ENCODE peak calls at places on chromosomes 6 and 20, in four cellular contexts. M, Q, E and W are unnamed samples.

GRCh38 chr6:140871911-140872310 is 1260.8 kb upstream of the GJE1 start:
- DNase-seq in M (no peak), Q (peak; percentile 76), E (no peak), W (no peak)

GRCh38 chr20:24112360-24112759 is 123.8 kb upstream of the GGTLC1 start:
- DNase-seq in M (no peak), Q (no peak), E (no peak), W (no peak)

GRCh38 chr6:151693366-151693765 is 114.1 kb upstream of the ESR1 start:
- DNase-seq in M (no peak), Q (no peak), E (no peak), W (no peak)

GRCh38 chr20:49323622-49324238 is 45.9 kb upstream of the ZNFX1 start:
- DNase-seq in M (peak; percentile 95), Q (peak; percentile 73), E (no peak), W (no peak)

GRCh38 chr6:144546807-144547206 is 261.7 kb downstream of the UTRN start:
- DNase-seq in M (no peak), Q (no peak), E (no peak), W (no peak)

GRCh38 chr6:119124079-119124824 is 45.8 kb upstream of the FAM184A start:
- DNase-seq in M (no peak), Q (no peak), E (no peak), W (no peak)

GRCh38 chr6:75893058-75893775 is 144.2 kb downstream of the MYO6 start:
- DNase-seq in M (peak; percentile 79), Q (peak; percentile 36), E (no peak), W (peak; percentile 24)

GRCh38 chr20:63553933-63554290 is at the start of gene FNDC11:
- DNase-seq in M (no peak), Q (no peak), E (peak; percentile 80), W (peak; percentile 81)

GRCh38 chr6:131909408-131910218 is 41.6 kb downstream of the CCN2 start:
- DNase-seq in M (no peak), Q (peak; percentile 61), E (peak; percentile 73), W (peak; percentile 84)

GRCh38 chr20:18712116-18712515 is 101.5 kb upstream of the SCP2D1 start:
- DNase-seq in M (no peak), Q (no peak), E (no peak), W (no peak)

GRCh38 chr6:44176935-44177509 is 18.4 kb downstream of the CAPN11 start:
- DNase-seq in M (no peak), Q (no peak), E (no peak), W (no peak)

GRCh38 chr6:36912583-36912982 is 26.8 kb downstream of the C6orf89 start:
- DNase-seq in M (peak; percentile 88), Q (peak; percentile 98), E (no peak), W (no peak)

GRCh38 chr6:80466981-80467380 is 360.5 kb downstream of the BCKDHB start:
- DNase-seq in M (no peak), Q (no peak), E (no peak), W (no peak)

GRCh38 chr6:84763397-84764331 is 734 bp downstream of the TBX18 start:
- DNase-seq in M (peak; percentile 95), Q (peak; percentile 86), E (peak; percentile 52), W (peak; percentile 62)

GRCh38 chr6:16769986-16770376 is 8.7 kb upstream of the ATXN1 start:
- DNase-seq in M (peak; percentile 62), Q (peak; percentile 22), E (no peak), W (no peak)

GRCh38 chr6:17233531-17233930 is 47.6 kb upstream of the RBM24 start:
- DNase-seq in M (no peak), Q (peak; percentile 97), E (no peak), W (no peak)

GRCh38 chr6:117472667-117473066 is 9.8 kb upstream of the DCBLD1 start:
- DNase-seq in M (no peak), Q (no peak), E (no peak), W (no peak)

GRCh38 chr20:3797592-3798404 is 1.7 kb downstream of the CDC25B start:
- DNase-seq in M (peak; percentile 91), Q (peak; percentile 56), E (no peak), W (no peak)

GRCh38 chr20:16865406-16865805 is 117.2 kb downstream of the OTOR start:
- DNase-seq in M (no peak), Q (no peak), E (no peak), W (no peak)

GRCh38 chr6:158006821-158007570 is 25.3 kb downstream of the SYNJ2 start:
- DNase-seq in M (no peak), Q (no peak), E (no peak), W (no peak)

GRCh38 chr6:119856136-119856535 is 506.6 kb upstream of the MAN1A1 start:
- DNase-seq in M (no peak), Q (peak; percentile 14), E (no peak), W (no peak)

GRCh38 chr6:158083687-158084325 is 84.3 kb downstream of the SERAC1 start:
- DNase-seq in M (peak; percentile 52), Q (no peak), E (no peak), W (no peak)

GRCh38 chr6:12391472-12391871 is 101.3 kb downstream of the EDN1 start:
- DNase-seq in M (no peak), Q (no peak), E (no peak), W (no peak)

GRCh38 chr6:12394170-12394569 is 104.0 kb downstream of the EDN1 start:
- DNase-seq in M (no peak), Q (no peak), E (no peak), W (no peak)

GRCh38 chr6:12392490-12392889 is 102.3 kb downstream of the EDN1 start:
- DNase-seq in M (no peak), Q (no peak), E (no peak), W (no peak)

GRCh38 chr6:12393100-12393499 is 102.9 kb downstream of the EDN1 start:
- DNase-seq in M (peak; percentile 26), Q (no peak), E (no peak), W (no peak)

DNA sequence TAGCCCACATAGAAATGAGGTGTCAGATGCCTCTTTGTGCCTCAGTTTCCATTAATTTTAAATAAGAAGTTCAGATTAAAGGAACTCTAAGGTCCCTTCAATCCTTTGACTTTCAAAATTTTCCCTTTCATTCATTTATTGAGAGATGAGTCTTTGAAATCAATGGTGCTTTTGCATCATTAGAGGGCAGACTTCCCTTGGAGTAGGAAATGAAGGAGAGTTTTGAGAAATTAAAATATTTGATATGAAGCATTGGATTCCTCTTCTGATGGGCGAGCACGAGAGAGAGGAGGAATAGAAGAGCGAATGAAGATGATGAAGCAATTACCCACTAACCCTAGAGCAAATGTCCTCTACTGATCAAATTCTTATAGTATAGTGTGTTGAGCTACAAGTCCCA is 105.7 kb downstream of the EDN1 start:
- DNase-seq in M (no peak), Q (no peak), E (no peak), W (no peak)
- TF ChIP-seq CTCF in M (peak; percentile 57), Q (peak; percentile 43), E (no peak), W (no peak)

DNA sequence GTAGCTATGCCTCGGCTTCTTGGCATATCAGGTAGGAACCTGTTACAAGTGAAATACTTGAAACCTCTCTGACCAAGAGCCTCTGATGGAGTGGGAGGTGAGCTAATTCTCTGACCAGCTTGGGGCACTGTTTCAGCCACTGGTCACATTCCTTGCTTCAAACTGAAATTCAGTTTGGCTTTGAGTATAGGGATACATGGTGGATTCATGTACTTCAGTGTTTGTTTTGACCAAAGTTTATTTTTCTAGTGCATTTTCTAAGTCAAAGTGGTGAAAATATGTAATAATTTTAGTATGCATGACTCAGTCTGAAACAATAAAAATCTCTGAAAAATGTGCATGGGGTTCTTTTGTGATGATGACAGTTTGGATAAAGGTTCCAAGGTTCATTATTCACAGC is 18.6 kb downstream of the TTPAL start:
- DNase-seq in M (peak; percentile 83), Q (peak; percentile 32), E (no peak), W (no peak)
- TF ChIP-seq CTCF in M (peak; percentile 12), Q (no peak), E (no peak), W (no peak)

DNA sequence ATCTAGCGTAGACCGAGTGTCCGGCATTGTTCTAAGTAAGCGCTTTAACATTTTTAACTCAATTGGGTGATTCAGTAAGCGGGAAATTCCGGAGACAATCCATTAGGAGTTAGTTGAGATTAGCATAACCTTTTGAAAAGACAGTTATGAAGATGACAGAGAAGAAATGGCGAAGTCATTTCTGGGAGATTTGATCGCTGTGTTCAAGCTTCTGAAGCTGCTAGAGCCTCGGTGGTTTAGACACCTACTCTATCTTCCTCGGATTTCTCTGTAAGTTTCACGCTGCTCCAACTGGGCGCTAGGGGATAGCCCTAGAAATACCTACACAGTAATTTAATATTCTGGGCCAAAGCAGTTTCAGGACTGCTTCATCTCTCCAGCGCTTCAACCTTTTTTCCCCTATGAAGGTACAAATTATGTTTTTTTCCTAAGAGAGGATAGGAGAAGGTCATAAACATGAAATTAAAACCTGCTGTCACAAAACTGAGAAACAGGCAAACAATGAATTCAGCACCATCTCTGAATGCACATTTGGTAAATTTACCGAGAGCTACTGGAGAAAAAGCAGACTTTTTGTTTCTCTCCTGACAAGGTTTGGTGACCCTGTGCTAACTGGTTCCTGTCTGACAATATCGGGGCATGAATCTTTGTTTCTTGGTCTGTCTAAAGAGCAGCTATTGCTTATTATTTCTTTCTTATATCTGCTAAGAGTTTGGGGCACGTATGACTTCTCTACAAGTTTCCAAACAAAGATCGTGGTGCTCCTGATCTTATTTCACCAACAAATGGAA is 22.4 kb downstream of the ZNF311 start:
- DNase-seq in M (peak; percentile 42), Q (peak; percentile 65), E (peak; percentile 22), W (no peak)
- TF ChIP-seq CTCF in M (peak; percentile 20), Q (peak; percentile 28), E (peak; percentile 26), W (no peak)

GRCh38 chr6:74549746-74550145 is 656.1 kb downstream of the COL12A1 start:
- DNase-seq in M (no peak), Q (no peak), E (no peak), W (no peak)
- TF ChIP-seq CTCF in M (no peak), Q (no peak), E (no peak), W (no peak)

GRCh38 chr20:41353530-41353929 is 12.9 kb downstream of the LPIN3 start:
- DNase-seq in M (no peak), Q (no peak), E (no peak), W (no peak)

GRCh38 chr20:41352106-41352505 is 11.5 kb downstream of the LPIN3 start:
- DNase-seq in M (peak; percentile 72), Q (no peak), E (no peak), W (no peak)

GRCh38 chr20:41349943-41350342 is 9.3 kb downstream of the LPIN3 start:
- DNase-seq in M (peak; percentile 54), Q (no peak), E (no peak), W (no peak)

GRCh38 chr20:41355192-41355591 is 11.4 kb downstream of the EMILIN3 start:
- DNase-seq in M (peak; percentile 6), Q (no peak), E (no peak), W (no peak)

DNA sequence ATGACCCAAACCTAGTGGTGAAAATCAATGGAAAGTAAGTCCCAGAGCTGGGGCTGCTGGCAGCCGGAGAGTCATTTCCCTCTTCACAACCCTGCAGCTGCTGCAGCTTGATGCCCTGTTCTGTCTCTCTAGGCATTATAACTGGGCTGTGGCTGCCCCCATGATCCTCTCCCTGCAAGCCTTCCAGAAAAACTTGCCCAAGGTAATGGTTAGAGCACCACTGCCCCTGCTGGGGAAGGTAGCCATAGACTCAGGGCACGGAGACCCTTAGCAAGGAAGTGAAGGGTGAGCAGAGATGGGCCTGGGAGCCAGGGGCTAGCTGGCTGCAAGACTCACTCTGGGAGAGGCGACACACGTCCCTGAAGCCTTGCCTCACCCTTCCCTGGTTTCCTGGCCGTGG is 12.0 kb downstream of the LPIN3 start:
- DNase-seq in M (peak; percentile 36), Q (no peak), E (no peak), W (no peak)
- TF ChIP-seq CTCF in M (no peak), Q (no peak), E (no peak), W (no peak)